ENCODE peak calls at places on chromosomes 5 and 9, in nine cellular contexts. C is ovary, I is cardiac muscle cell, H is transverse colon, K is mammary epithelial cell, M is neural progenitor cell, G is aorta, P is endodermal cell, Z is lung. Y is an unnamed sample.

GRCh38 chr5:73031839-73032238 is 76.0 kb downstream of the FCHO2 start:
- DNase-seq in K (peak; percentile 53), G (no peak), M (no peak), P (no peak), I (peak; percentile 75), Z (no peak), H (no peak), C (no peak), Y (no peak)

GRCh38 chr5:159905496-159905895 is 10.8 kb upstream of the ADRA1B start:
- DNase-seq in G (no peak), C (no peak), M (no peak), H (peak; percentile 60), K (peak; percentile 100), P (no peak), Z (no peak), I (no peak), Y (no peak)

GRCh38 chr9:89189215-89189614 is 10.6 kb upstream of the SHC3 start:
- DNase-seq in K (no peak), H (no peak), Z (no peak), C (no peak), G (no peak), I (no peak), M (no peak), P (no peak), Y (no peak)

GRCh38 chr5:73395274-73395673 is 53.3 kb downstream of the FOXD1 start:
- DNase-seq in G (no peak), M (no peak), P (no peak), K (no peak), I (no peak), Z (no peak), C (no peak), H (no peak), Y (no peak)

GRCh38 chr9:123373941-123374340 is 17.9 kb downstream of the CRB2 start:
- DNase-seq in I (peak; percentile 44), G (no peak), M (peak; percentile 95), P (peak; percentile 86), H (no peak), K (no peak), C (no peak), Z (no peak), Y (no peak)

GRCh38 chr9:137317021-137317978 is 15.2 kb upstream of the NRARP start:
- DNase-seq in Z (no peak), I (no peak), K (no peak), P (peak; percentile 58), M (peak; percentile 9), G (peak; percentile 71), C (peak; percentile 7), H (no peak), Y (no peak)

GRCh38 chr9:35114113-35114847 is 1.4 kb downstream of the ATOSB start:
- DNase-seq in C (peak; percentile 67), I (peak; percentile 97), P (peak; percentile 96), M (peak; percentile 98), K (peak; percentile 93), G (peak; percentile 91), Z (peak; percentile 85), H (peak; percentile 88), Y (peak; percentile 75)

GRCh38 chr5:126446498-126447224 is 23.5 kb downstream of the GRAMD2B start:
- DNase-seq in K (peak; percentile 98), I (peak; percentile 68), M (no peak), C (no peak), H (peak; percentile 61), Z (no peak), G (no peak), P (no peak), Y (peak; percentile 51)

DNA sequence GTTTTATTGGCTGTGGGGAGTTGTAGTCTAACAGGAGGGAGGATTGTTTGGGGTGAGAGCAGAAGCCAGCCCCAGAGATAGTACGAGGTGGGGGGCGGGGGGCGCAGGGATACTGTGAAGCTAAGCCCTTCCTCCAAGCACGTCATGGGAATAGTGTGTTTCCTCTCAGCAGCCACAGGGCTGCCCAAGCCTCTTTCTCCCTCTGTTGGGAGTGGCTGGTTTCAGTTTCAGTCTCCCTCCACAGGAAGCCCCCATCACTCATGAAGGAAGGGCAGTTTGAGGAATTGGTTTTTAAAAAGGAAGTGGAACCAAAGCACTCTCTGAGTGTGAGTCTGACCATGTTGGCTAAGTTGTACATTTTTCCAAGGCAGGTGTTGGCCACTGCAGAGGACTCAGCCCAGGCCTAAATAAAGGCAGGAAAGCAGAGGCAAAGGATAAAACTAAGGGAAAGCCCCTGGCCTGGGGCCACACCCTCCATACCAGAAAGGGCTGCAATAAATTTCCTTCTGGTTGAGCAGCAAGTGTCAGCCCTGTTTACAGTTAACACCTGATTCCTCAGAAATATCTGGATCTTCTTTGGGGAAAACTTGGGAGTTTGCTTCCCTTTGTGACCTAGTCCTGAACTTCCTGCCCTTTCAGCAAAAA is 3.2 kb downstream of the RAB24 start:
- DNase-seq in H (peak; percentile 76), P (peak; percentile 77), G (peak; percentile 73), C (no peak), I (peak; percentile 82), Z (peak; percentile 61), M (no peak), K (peak; percentile 53), Y (peak; percentile 37)
- H3K27ac ChIP-seq in H (peak overlapping the region; percentile 92), P (no peak overlapping the region), G (no peak overlapping the region), C (no peak overlapping the region), I (peak overlapping the region; percentile 50), Z (no peak overlapping the region), M (no peak overlapping the region), K (peak overlapping the region; percentile 69), Y (peak overlapping the region; percentile 58)

GRCh38 chr9:129885670-129886106 is 50.4 kb downstream of the USP20 start:
- DNase-seq in M (peak; percentile 92), C (peak; percentile 91), H (peak; percentile 97), P (peak; percentile 95), I (peak; percentile 96), K (peak; percentile 89), Z (peak; percentile 94), G (peak; percentile 99), Y (peak; percentile 74)

GRCh38 chr9:129885018-129885669 is 49.9 kb downstream of the USP20 start:
- DNase-seq in K (no peak), G (no peak), C (no peak), Z (peak; percentile 46), M (peak; percentile 37), I (no peak), H (peak; percentile 72), P (peak; percentile 73), Y (no peak)

GRCh38 chr9:129888085-129888808 is 53.0 kb downstream of the USP20 start:
- DNase-seq in Z (peak; percentile 54), P (peak; percentile 50), C (no peak), M (no peak), G (no peak), H (peak; percentile 84), K (no peak), I (no peak), Y (peak; percentile 68)

GRCh38 chr9:129887210-129888084 is 52.2 kb downstream of the USP20 start:
- DNase-seq in C (no peak), P (peak; percentile 53), M (no peak), K (no peak), I (peak; percentile 74), Z (no peak), H (peak; percentile 45), G (no peak), Y (peak; percentile 90)

DNA sequence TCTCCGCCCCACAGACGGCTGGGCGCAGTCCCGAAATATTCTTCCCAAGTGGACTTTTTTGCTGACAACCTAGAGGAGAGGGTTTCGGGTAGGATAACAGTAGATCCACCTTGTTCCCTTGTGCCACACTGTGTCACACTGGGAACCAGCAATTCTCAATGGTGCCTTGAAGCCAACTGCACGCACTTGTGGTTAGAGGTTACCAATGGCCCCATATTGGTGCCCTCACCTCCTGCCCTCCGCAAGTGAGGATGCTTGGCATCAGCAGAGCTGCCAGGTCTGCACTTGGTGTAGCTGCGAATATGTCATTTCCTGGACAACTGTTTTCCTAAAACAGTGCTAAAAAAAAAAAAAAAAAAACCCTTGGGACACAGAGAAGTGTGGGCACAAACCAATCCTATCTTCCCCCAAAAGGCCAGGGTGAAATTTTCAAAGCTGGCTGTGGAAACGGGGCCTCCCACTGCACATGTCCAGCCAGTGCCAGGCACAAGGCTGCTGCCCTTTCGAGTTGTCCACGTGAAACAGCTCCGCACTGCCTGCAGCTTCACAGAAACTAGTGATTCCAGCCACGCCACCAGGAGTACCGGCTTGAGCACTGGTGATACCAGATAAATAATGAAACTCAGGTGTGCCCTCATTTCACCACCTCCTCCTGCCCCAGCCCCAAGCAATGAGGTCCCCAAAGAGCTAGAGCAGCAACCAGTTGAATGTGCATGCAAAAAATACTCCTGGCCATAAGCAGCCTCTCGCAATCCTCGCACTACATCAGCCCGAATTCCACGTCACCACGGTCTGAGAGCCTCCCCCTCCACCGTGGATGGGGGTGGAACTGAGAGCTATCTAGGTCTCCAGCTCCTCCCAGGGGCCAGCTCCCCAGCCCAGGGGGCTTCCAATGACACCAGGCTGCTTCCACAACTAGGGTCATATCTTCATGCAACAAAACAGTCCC is 51.2 kb downstream of the USP20 start:
- DNase-seq in G (no peak), I (peak; percentile 30), C (no peak), Z (no peak), H (peak; percentile 52), M (no peak), K (no peak), P (peak; percentile 57), Y (peak; percentile 85)
- H3K4me3 ChIP-seq in G (no peak overlapping the region), I (no peak overlapping the region), C (peak overlapping the region; percentile 29), Z (no peak overlapping the region), H (no peak overlapping the region), M (peak overlapping the region; percentile 21), K (no peak overlapping the region), P (no peak overlapping the region), Y (peak overlapping the region; percentile 58)

GRCh38 chr9:40913928-40914673 is 214.4 kb downstream of the FOXD4L6 start:
- DNase-seq in Z (no peak), M (no peak), I (no peak), K (no peak), G (no peak), H (no peak), P (no peak), C (no peak), Y (no peak)

GRCh38 chr9:40909821-40910220 is 218.7 kb downstream of the FOXD4L6 start:
- DNase-seq in P (no peak), C (no peak), M (no peak), Z (no peak), H (no peak), G (no peak), I (no peak), K (no peak), Y (no peak)

GRCh38 chr9:40911647-40912046 is 216.8 kb downstream of the FOXD4L6 start:
- DNase-seq in K (no peak), Z (no peak), P (no peak), G (no peak), M (no peak), H (no peak), I (no peak), C (no peak), Y (no peak)

GRCh38 chr9:40913096-40913719 is 215.3 kb downstream of the FOXD4L6 start:
- DNase-seq in M (no peak), Z (no peak), C (no peak), I (no peak), H (no peak), G (no peak), P (no peak), K (no peak), Y (no peak)

DNA sequence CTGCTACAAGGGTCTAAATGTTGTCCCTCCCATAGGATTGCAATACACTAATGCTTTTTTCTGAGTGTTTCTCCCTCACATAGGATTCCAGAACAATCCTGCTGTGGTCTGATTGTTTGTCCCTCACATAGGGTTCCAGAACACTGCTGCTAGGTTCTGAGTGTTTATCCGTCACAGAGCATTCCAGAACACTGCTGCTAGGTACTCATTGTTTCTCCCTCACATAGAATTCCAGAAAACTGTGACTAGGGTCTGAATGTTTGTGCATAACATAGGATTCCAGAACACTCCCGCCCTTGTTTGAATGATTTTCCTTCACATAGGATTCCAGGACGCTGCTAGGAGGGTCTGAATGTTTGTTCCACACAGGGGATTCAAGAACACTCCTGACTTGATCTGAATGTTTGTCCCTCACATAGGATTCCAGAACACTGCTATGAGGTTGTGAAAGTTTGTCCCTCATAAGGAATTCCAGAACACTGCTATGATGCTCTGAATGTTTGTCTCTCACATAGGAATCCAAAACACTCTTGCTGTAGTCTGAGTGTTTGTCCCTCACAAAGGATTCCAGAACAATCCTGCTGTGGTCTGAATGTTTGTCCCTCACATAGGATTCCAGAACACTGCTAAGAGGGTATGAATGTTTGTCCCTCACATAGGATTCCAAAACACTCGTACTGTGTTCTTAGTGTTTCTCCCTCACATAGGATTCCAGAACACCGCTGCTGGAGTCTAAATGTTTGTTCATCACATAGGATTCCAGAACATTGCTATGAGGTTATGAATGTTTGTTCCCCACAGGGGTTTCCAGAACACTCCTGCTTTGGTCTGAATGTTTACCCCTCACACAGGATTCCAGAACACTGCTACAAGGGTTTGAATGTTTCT is 213.5 kb downstream of the FOXD4L6 start:
- DNase-seq in Z (no peak), H (no peak), C (no peak), M (no peak), I (no peak), G (no peak), P (peak; percentile 23), K (no peak), Y (no peak)
- H3K9me3 ChIP-seq in Z (peaks cover 60% of the 10 kb centered on the region), H (peaks cover 66% of the 10 kb centered on the region), C (peaks cover 67% of the 10 kb centered on the region), M (peaks cover 38% of the 10 kb centered on the region), I (peaks cover 28% of the 10 kb centered on the region), G (peaks cover 38% of the 10 kb centered on the region), P (peaks cover 60% of the 10 kb centered on the region), K (peaks cover 3% of the 10 kb centered on the region), Y (no peaks in the 10 kb centered on the region)

GRCh38 chr5:138580001-138580400 is 4.8 kb upstream of the HSPA9 start:
- DNase-seq in H (no peak), Z (no peak), M (no peak), G (no peak), I (no peak), C (no peak), P (no peak), K (no peak), Y (no peak)

GRCh38 chr5:138585228-138585627 is 10.0 kb upstream of the HSPA9 start:
- DNase-seq in C (no peak), G (no peak), I (no peak), H (no peak), K (no peak), Z (no peak), M (no peak), P (no peak), Y (no peak)

GRCh38 chr5:138580777-138581176 is 5.6 kb upstream of the HSPA9 start:
- DNase-seq in C (no peak), I (no peak), H (no peak), Z (no peak), P (no peak), G (no peak), M (no peak), K (no peak), Y (no peak)

GRCh38 chr5:138583984-138584637 is 8.9 kb upstream of the HSPA9 start:
- DNase-seq in H (no peak), G (no peak), K (no peak), M (no peak), P (no peak), I (no peak), Z (no peak), C (no peak), Y (no peak)

GRCh38 chr5:138582959-138583358 is 7.8 kb upstream of the HSPA9 start:
- DNase-seq in M (no peak), K (no peak), I (no peak), Z (no peak), H (no peak), P (no peak), G (no peak), C (no peak), Y (no peak)
- H3K27ac ChIP-seq in M (no peak overlapping the region), K (no peak overlapping the region), I (no peak overlapping the region), Z (no peak overlapping the region), H (no peak overlapping the region), P (no peak overlapping the region), G (no peak overlapping the region), C (no peak overlapping the region), Y (no peak overlapping the region)

Y was measured in naive thymus-derived CD4-positive, alpha-beta T cell.